ENCODE peak calls at places on chromosomes 1 and 21, in five cellular contexts. S is psoas muscle, X is cardiac muscle cell, M is IMR-90, F is H1. J is an unnamed sample.

GRCh38 chr1:235866207-235866912 is at the start of gene LYST:
- DNase-seq in S (peak; percentile 66), X (peak; percentile 36), M (peak; percentile 52), F (no peak), J (peak; percentile 64)

GRCh38 chr1:156689035-156689959 is 12.1 kb upstream of the NES start:
- DNase-seq in S (peak; percentile 87), X (peak; percentile 91), M (peak; percentile 80), F (no peak), J (peak; percentile 87)

GRCh38 chr1:74963120-74963519 is 171.1 kb upstream of the LHX8 start:
- DNase-seq in S (no peak), X (no peak), M (no peak), F (no peak), J (no peak)

GRCh38 chr1:36562181-36562685 is 79.5 kb upstream of the CSF3R start:
- DNase-seq in S (no peak), X (no peak), M (no peak), F (no peak), J (no peak)

GRCh38 chr1:95408506-95409136 is 174.6 kb downstream of the RWDD3 start:
- DNase-seq in S (no peak), X (no peak), M (no peak), F (no peak), J (no peak)

GRCh38 chr1:225842788-225843425 is 33.0 kb downstream of the EPHX1 start:
- DNase-seq in S (no peak), X (no peak), M (no peak), F (no peak), J (no peak)

GRCh38 chr1:230289350-230289644 is 136.8 kb downstream of the PGBD5 start:
- DNase-seq in S (no peak), X (no peak), M (no peak), F (no peak), J (no peak)

GRCh38 chr1:247375747-247376146 is 40.2 kb upstream of the NLRP3 start:
- DNase-seq in S (no peak), X (no peak), M (no peak), F (no peak), J (no peak)

GRCh38 chr1:45557422-45557944 is 6.9 kb downstream of the AKR1A1 start:
- DNase-seq in S (no peak), X (no peak), M (no peak), F (no peak), J (peak; percentile 9)

GRCh38 chr1:169271094-169271493 is 96.5 kb downstream of the NME7 start:
- DNase-seq in S (no peak), X (peak; percentile 56), M (no peak), F (no peak), J (peak; percentile 9)

GRCh38 chr1:110872745-110873435 is at the start of gene CD53:
- DNase-seq in S (no peak), X (no peak), M (no peak), F (no peak), J (peak; percentile 56)

GRCh38 chr1:40796939-40797667 is 13.5 kb downstream of the KCNQ4 start:
- DNase-seq in S (peak; percentile 95), X (no peak), M (no peak), F (no peak), J (no peak)

GRCh38 chr1:20640183-20640597 is 6.9 kb downstream of the PINK1 start:
- DNase-seq in S (no peak), X (peak; percentile 69), M (peak; percentile 54), F (no peak), J (peak; percentile 77)

GRCh38 chr1:79186260-79186659 is 179.7 kb upstream of the ADGRL4 start:
- DNase-seq in S (no peak), X (no peak), M (no peak), F (no peak), J (no peak)
- TF ChIP-seq CTCF in S (no peak), X (no peak), M (no peak), F (no peak), J (no peak)

GRCh38 chr21:9760398-9761074 is 760.8 kb upstream of the TPTE start:
- DNase-seq in S (no peak), X (no peak), M (no peak), F (no peak), J (no peak)

GRCh38 chr21:9767592-9768375 is 753.6 kb upstream of the TPTE start:
- DNase-seq in S (no peak), X (no peak), M (no peak), F (no peak), J (no peak)

GRCh38 chr21:9759972-9760371 is 761.4 kb upstream of the TPTE start:
- DNase-seq in S (no peak), X (no peak), M (no peak), F (no peak), J (no peak)

GRCh38 chr21:9763306-9763705 is 758.1 kb upstream of the TPTE start:
- DNase-seq in S (no peak), X (no peak), M (no peak), F (no peak), J (no peak)

DNA sequence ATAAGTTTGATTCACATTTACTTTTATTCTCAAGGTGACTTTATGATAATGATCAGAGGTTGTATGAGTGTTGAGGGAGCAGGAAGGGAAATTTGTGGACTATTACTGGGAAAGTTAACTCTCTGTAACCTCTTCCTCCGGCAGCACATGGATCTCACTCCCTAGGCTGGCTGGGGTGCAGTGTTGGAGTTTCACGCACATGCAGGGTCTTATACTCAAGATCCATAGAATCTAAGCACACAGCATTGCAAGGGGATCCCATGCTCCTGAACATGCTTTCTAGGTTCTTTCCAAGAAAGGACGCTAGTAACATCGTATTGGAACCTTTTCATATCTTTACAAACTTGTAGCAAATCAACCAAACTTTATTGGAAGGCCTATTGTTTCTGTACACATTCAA is 757.6 kb upstream of the TPTE start:
- DNase-seq in S (no peak), X (no peak), M (no peak), F (no peak), J (no peak)
- TF ChIP-seq CTCF in S (no peak), X (no peak), M (no peak), F (no peak), J (no peak)

GRCh38 chr1:218299416-218299815 is 14.3 kb downstream of the RRP15 start:
- DNase-seq in S (no peak), X (peak; percentile 77), M (peak; percentile 77), F (no peak), J (no peak)
- TF ChIP-seq CTCF in S (peak; percentile 44), X (peak; percentile 62), M (peak; percentile 65), F (peak; percentile 56), J (peak; percentile 50)

DNA sequence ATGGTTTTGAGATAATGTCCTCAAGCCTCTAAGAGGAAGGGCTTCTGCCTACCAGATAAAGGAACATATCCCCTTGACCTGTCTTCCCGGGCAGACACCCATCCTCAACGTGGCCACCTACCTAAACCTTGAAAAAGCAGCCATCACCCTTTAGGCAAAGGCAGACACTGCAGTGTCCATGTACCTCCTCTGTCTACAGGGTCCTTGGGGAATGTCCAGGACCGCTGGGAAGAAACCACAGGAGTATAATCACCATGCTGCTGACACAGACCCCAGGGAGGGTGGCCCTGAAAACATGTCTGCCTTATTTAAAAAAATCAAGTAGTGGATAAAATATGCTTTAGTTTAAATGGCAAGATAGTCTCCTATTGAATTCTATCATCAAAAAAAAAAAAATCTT is 16.6 kb downstream of the BCAR3 start:
- DNase-seq in S (no peak), X (no peak), M (no peak), F (no peak), J (no peak)
- TF ChIP-seq CTCF in S (no peak), X (no peak), M (no peak), F (no peak), J (no peak)

GRCh38 chr1:183185941-183186490 is at the start of gene LAMC2:
- DNase-seq in S (no peak), X (no peak), M (peak; percentile 52), F (peak; percentile 70), J (peak; percentile 28)
- TF ChIP-seq CTCF in S (no peak), X (peak; percentile 18), M (no peak), F (peak; percentile 50), J (no peak)

GRCh38 chr1:97824200-97824599 is 96.6 kb downstream of the DPYD start:
- DNase-seq in S (no peak), X (no peak), M (no peak), F (no peak), J (no peak)

GRCh38 chr1:97814804-97815203 is 106.0 kb downstream of the DPYD start:
- DNase-seq in S (no peak), X (no peak), M (no peak), F (no peak), J (no peak)

GRCh38 chr1:97816927-97817326 is 103.9 kb downstream of the DPYD start:
- DNase-seq in S (no peak), X (no peak), M (no peak), F (no peak), J (no peak)

GRCh38 chr1:97824644-97825043 is 96.2 kb downstream of the DPYD start:
- DNase-seq in S (no peak), X (no peak), M (no peak), F (no peak), J (no peak)

DNA sequence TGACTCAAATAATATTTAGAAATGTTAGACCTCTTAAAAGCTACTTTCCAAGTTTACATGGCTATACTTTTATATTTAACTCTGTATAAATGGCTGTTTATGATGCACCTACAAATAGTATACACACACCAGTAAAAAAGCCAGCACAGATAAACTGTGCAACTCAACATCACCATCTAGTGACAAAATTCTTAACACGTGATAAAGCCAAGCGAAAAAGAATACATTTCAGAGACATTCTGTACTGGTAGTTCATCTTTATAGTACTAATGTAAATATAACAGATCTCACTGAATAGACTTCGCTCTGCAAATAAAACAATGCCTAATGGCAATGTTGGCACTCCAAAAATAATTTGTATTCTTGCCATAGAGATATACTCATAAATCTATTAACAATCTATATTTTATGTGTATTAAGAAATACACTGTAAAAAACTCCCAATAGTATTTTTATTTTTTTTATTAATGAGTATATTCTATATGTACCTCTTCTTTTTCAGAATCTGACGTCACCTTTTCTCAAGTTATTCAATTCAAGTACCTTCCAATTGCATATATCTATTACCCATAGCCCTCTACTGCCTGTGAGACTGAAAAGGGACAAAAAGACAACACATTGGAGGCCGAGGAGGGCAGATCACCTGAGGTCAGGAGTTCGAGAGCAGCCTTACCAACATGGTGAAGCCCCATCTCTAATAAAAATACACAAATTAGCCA is 100.2 kb downstream of the DPYD start:
- DNase-seq in S (no peak), X (peak; percentile 63), M (peak; percentile 58), F (no peak), J (no peak)
- TF ChIP-seq CTCF in S (peak; percentile 53), X (peak; percentile 56), M (peak; percentile 66), F (peak; percentile 16), J (peak; percentile 38)

DNA sequence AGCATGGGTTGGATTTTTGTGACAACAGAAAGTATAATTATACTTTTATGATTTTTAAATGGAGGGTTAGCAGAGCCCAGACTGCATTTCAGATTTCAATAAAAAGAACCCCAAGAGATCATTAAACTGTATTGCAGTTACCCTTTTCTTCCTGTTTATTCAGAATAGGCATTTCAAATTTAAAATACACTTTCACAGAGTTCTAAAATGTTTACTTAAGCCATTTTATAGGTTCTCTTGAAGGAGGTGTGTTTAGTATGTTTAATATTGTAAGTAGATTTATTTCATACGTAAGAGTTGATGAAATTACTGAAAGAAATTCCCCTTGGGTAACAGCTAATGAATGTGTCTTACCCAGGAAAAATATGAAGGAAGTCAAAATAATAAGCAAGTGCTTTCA is 17.4 kb downstream of the UAP1 start:
- DNase-seq in S (no peak), X (no peak), M (no peak), F (no peak), J (no peak)
- TF ChIP-seq CTCF in S (no peak), X (no peak), M (no peak), F (no peak), J (no peak)